ENCODE peak calls at places on chromosomes 13 and 19, in four cellular contexts. M is MM.1S, Z is hepatocyte, R is neuronal stem cell. E is an unnamed sample.

GRCh38 chr13:73224708-73225107 is 165.9 kb downstream of the KLF5 start:
- DNase-seq in R (no peak), M (no peak), Z (no peak), E (peak; percentile 85)

GRCh38 chr13:52034616-52035226 is 10.2 kb downstream of the UTP14C start:
- DNase-seq in R (no peak), M (no peak), Z (no peak), E (no peak)

GRCh38 chr19:18866800-18867123 is 29.2 kb downstream of the CERS1 start:
- DNase-seq in M (no peak), R (no peak), Z (no peak), E (no peak)

GRCh38 chr13:65553328-65553727 is 1676.8 kb downstream of the PCDH9 start:
- DNase-seq in R (no peak), M (no peak), Z (no peak), E (no peak)

GRCh38 chr13:106680796-106681482 is 113.0 kb upstream of the ARGLU1 start:
- DNase-seq in R (peak; percentile 69), Z (no peak), M (no peak), E (no peak)

GRCh38 chr19:43641333-43641732 is 1.7 kb upstream of the CADM4 start:
- DNase-seq in R (no peak), Z (no peak), M (no peak), E (no peak)

GRCh38 chr13:42757678-42758420 is 23.5 kb upstream of the FAM216B start:
- DNase-seq in M (no peak), R (no peak), Z (no peak), E (no peak)

GRCh38 chr13:80029170-80029569 is 311.8 kb downstream of the SPRY2 start:
- DNase-seq in R (no peak), Z (no peak), M (no peak), E (no peak)

GRCh38 chr13:67230774-67231480 is 791 bp upstream of the PCDH9 start:
- DNase-seq in R (peak; percentile 68), Z (peak; percentile 82), M (peak; percentile 27), E (peak; percentile 63)

GRCh38 chr13:94968040-94968756 is 255.9 kb upstream of the SOX21 start:
- DNase-seq in R (peak; percentile 65), M (no peak), Z (peak; percentile 36), E (no peak)

GRCh38 chr19:32692727-32693061 is 1.1 kb downstream of the NUDT19 start:
- DNase-seq in M (no peak), R (no peak), Z (no peak), E (no peak)

GRCh38 chr13:99971576-99972189 is at the start of gene ZIC5:
- DNase-seq in M (no peak), R (peak; percentile 89), Z (no peak), E (no peak)

GRCh38 chr13:114119196-114119595 is 13.2 kb downstream of the RASA3 start:
- DNase-seq in M (no peak), Z (peak; percentile 80), R (no peak), E (peak; percentile 30)

GRCh38 chr13:109628251-109628699 is 158.1 kb downstream of the IRS2 start:
- DNase-seq in M (no peak), Z (no peak), R (no peak), E (peak; percentile 74)

GRCh38 chr19:14369399-14370168 is 11.7 kb upstream of the ADGRE5 start:
- DNase-seq in Z (no peak), M (no peak), R (no peak), E (no peak)

GRCh38 chr13:75365724-75366173 is 116.2 kb downstream of the TBC1D4 start:
- DNase-seq in M (no peak), R (no peak), Z (no peak), E (peak; percentile 94)

GRCh38 chr19:861756-862528 is 2.5 kb downstream of the CFD start:
- DNase-seq in Z (peak; percentile 57), R (peak; percentile 43), M (peak; percentile 66), E (peak; percentile 36)

GRCh38 chr13:102400619-102401125 is 1.2 kb downstream of the FGF14 start:
- DNase-seq in M (no peak), R (no peak), Z (no peak), E (peak; percentile 11)

GRCh38 chr13:58238972-58239773 is 607.6 kb downstream of the PCDH17 start:
- DNase-seq in Z (no peak), M (no peak), R (no peak), E (no peak)

GRCh38 chr13:76129305-76130040 is 493.3 kb downstream of the LMO7 start:
- DNase-seq in R (peak; percentile 36), M (no peak), Z (peak; percentile 9), E (no peak)

GRCh38 chr13:106595623-106596022 is 27.7 kb upstream of the ARGLU1 start:
- DNase-seq in M (no peak), R (no peak), Z (no peak), E (no peak)

GRCh38 chr13:74129500-74130144 is 4.6 kb downstream of the KLF12 start:
- DNase-seq in M (no peak), Z (no peak), R (no peak), E (peak; percentile 6)

GRCh38 chr13:51785592-51786424 is 18.2 kb downstream of the DHRS12 start:
- DNase-seq in M (no peak), R (no peak), Z (peak; percentile 61), E (no peak)

GRCh38 chr19:57651654-57651996 is 17.1 kb upstream of the ZSCAN4 start:
- DNase-seq in R (no peak), Z (no peak), M (no peak), E (no peak)

GRCh38 chr19:47471381-47471732 is 336 bp downstream of the SLC8A2 start:
- DNase-seq in Z (no peak), M (no peak), R (no peak), E (no peak)
- H3K4me2 ChIP-seq in Z (peak overlapping the region; percentile 84), M (no peak overlapping the region), R (peak overlapping the region; percentile 80), E (no peak overlapping the region)

DNA sequence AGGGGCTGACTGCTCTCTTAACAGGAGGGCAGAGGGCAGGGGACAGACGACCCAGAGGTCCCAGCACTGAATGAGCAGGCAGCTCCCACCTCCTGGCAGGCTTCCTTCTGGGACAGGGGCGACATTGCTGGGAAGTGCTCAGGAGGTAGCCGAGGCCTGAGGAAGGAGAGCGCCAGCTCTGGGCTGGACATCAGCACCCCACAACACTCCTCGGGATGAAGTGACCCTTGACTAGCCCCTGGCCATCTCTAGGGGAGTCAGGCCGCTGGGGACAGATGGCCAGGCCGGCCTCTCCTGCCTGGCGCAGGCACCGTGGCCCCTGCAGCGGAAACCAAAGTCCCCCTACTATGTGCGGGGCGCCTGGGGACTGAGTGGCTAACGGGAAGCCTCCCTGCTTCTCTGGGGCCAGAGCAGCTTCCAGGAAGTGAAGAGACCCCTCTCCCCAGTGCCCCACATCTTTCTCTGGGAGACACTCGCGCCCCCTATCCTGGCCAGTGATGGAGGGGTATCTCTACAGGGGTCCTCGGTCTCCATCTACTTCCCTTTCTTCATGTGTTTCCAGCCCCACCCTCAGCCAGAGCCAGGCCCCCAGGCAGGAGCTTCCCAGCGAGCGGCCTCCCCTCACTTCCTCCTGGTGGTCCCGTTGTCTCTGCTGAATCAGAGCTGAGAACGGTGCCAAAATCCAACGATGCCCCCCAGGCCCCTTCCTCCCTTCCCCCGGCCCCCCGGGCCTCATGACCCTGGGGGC is 10.0 kb downstream of the PRR36 start:
- DNase-seq in Z (no peak), M (no peak), R (no peak), E (no peak)
- H3K27me3 ChIP-seq in Z (peaks cover 10% of the 10 kb centered on the region), M (peaks cover 14% of the 10 kb centered on the region), R (no peaks in the 10 kb centered on the region), E (no peaks in the 10 kb centered on the region)

GRCh38 chr19:15511671-15512424 is 3.5 kb downstream of the CYP4F22 start:
- DNase-seq in R (no peak), Z (no peak), M (no peak), E (no peak)
- H3K4me3 ChIP-seq in R (no peak overlapping the region), Z (no peak overlapping the region), M (no peak overlapping the region), E (no peak overlapping the region)

DNA sequence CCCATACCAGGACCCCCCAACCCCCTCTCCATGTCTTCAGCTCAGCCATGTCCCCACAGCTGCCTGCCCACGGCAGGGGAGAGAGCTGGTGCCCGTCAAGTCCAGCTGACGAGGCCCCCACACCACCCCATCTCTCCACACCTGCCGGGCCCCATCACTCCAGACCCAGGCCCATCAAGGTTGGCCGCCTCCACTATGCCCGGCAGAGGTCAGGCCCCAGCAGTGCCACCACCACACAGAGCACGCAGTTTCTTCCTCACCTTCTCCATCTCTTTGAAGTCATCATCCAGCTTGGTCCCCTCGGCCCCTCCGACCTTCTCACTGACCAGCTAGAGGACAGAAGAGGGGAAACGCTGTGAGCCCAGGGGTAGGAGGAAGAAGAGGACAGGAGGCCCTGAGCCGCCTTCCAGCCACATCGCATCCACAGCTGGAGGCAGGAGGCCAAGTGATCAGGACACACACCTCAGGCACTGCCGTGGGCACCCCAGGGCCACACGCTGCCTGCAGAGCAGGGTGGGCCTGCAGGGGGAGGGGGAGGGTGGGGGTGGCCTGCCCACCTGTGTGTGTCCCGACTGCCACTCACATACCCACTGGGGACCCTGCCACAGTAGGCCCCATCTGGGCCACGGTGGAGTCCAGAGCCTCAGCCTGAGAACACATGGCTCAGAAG is 23.4 kb downstream of the MPND start:
- DNase-seq in R (no peak), M (no peak), Z (no peak), E (no peak)
- H3K4me2 ChIP-seq in R (no peak overlapping the region), M (no peak overlapping the region), Z (no peak overlapping the region), E (no peak overlapping the region)

DNA sequence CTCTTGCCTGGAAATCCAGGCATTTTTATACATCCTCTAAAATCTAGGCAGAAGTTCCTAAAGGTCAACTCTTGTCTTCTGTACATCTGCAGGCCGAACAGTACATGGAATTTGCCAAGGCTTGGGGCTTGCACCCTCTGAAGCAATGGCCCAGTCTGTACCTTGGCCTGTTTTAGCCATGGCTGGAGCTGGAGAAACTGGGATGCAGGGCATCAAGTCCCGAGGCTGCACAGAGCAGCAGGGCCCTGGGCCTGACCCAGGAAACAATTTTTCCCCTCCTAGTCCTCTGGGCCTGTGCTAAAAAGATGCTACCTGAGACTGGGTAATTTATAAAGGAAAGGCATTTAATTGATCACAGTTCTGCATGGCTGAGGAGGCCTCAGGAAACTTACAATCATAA is 520.8 kb upstream of the MIR17HG start:
- DNase-seq in Z (no peak), R (no peak), M (no peak), E (no peak)
- H3K27me3 ChIP-seq in Z (no peaks in the 10 kb centered on the region), R (no peaks in the 10 kb centered on the region), M (no peaks in the 10 kb centered on the region), E (no peaks in the 10 kb centered on the region)

DNA sequence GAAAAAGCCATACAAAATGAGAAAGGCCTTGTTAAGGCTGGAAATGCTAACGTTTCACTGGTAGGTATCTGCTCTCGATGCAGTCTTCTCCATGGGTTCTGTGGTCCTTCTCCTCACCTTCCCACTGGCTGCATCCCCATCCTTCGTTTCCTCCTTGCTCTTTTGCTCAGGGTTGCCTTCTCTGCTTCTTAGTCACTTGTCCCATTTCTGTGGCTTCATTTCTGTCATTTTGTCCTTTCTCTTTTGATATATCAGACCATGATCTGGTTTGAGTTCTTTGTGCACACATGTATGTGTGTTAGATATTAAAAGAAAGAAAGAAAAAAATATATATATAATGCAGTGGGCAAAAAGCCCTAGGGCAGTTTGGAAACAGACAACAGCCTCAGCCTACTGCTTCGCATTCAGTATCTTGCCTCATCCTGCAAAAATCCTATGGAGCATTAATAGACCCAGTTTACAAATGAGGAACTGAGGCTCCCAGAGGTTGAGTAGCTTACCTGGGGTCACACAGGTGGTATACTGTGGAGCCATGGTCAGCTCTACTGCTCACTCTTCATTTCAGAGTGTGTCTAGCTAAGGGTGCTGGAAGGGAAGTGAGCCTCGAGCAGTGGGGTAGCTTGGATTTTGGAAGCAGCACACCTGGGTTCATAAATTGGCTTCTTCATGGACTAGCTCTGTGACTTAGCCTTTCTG is 57.6 kb upstream of the MEDAG start:
- DNase-seq in Z (no peak), R (no peak), M (no peak), E (no peak)
- H3K4me3 ChIP-seq in Z (no peak overlapping the region), R (no peak overlapping the region), M (no peak overlapping the region), E (no peak overlapping the region)